ENCODE peak calls at places on chromosomes 4 and X, in four cellular contexts. E, S, P and F are unnamed samples.

GRCh38 chrX:37347420-37347819 is 1.7 kb upstream of the PRRG1 start:
- DNase-seq in E (no peak), S (no peak), P (no peak), F (peak)

GRCh38 chr4:159358226-159358625 is 255.3 kb downstream of the RAPGEF2 start:
- DNase-seq in E (no peak), S (no peak), P (no peak), F (no peak)

GRCh38 chrX:20231598-20231997 is 35.1 kb downstream of the RPS6KA3 start:
- DNase-seq in E (no peak), S (no peak), P (no peak), F (no peak)

GRCh38 chrX:105821471-105822081 is 763 bp upstream of the NRK start:
- DNase-seq in E (peak), S (no peak), P (no peak), F (no peak)

GRCh38 chr4:6926081-6926480 is 16.5 kb downstream of the TBC1D14 start:
- DNase-seq in E (no peak), S (no peak), P (no peak), F (no peak)

GRCh38 chr4:101122019-101122418 is 225.3 kb downstream of the PPP3CA start:
- DNase-seq in E (no peak), S (peak), P (no peak), F (no peak)

GRCh38 chrX:33053001-33053400 is 158.3 kb downstream of the DMD start:
- DNase-seq in E (no peak), S (no peak), P (no peak), F (no peak)

GRCh38 chr4:25161599-25161960 is 1.3 kb upstream of the SEPSECS start:
- DNase-seq in E (no peak), S (no peak), P (no peak), F (no peak)

GRCh38 chr4:184587746-184588145 is 61.5 kb downstream of the CASP3 start:
- DNase-seq in E (no peak), S (no peak), P (no peak), F (no peak)

GRCh38 chr4:184588893-184589292 is 60.4 kb downstream of the CASP3 start:
- DNase-seq in E (no peak), S (no peak), P (no peak), F (no peak)

GRCh38 chr4:184583738-184584502 is 65.3 kb downstream of the CASP3 start:
- DNase-seq in E (no peak), S (no peak), P (no peak), F (no peak)
- TF ChIP-seq RNF2 in E (no peak), S (no peak), P (no peak), F (no peak)

DNA sequence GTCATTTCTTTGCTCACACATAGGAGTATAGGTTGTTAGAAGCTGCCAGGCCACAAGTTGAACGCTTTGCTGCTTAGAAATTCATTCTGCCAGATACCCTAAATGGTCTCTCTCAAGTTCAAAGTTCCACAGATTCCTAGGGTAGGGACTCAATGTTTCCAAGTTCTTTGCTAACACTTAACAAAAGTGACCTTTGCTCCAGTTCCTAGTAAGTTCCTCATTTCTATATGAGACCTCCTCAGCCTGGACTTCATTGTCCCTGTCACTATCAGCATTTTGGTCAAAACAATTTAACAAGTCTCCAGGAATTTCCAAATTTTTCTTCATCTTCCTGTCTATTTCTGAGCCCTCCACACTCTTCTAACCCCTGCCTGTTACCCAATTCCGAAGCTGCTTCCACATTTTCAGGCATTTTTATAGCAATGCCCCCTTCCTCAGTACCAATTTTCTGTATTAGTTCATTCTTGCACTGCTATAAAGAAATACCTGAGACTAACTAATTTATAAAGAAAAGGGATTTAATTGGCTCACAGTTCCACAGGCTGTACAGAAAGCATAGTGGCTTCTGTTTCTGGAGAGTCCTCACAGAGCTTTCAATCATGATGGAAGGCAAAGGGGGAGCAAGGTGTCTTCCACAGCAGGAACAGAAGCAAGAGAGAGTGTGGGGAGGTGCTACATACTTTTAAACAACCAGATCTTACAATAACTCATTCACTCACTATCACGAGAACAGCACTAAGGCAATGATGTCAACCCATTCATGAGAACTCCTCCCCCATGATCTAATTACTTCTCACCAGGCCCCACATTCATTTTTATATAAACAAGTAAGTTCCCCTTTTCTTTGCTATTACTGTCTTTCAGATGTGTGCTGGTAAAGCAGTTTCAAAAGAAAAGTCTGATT is 11.5 kb upstream of the TLR1 start:
- DNase-seq in E (no peak), S (no peak), P (no peak), F (no peak)
- TF ChIP-seq RNF2 in E (no peak), S (no peak), P (no peak), F (no peak)

DNA sequence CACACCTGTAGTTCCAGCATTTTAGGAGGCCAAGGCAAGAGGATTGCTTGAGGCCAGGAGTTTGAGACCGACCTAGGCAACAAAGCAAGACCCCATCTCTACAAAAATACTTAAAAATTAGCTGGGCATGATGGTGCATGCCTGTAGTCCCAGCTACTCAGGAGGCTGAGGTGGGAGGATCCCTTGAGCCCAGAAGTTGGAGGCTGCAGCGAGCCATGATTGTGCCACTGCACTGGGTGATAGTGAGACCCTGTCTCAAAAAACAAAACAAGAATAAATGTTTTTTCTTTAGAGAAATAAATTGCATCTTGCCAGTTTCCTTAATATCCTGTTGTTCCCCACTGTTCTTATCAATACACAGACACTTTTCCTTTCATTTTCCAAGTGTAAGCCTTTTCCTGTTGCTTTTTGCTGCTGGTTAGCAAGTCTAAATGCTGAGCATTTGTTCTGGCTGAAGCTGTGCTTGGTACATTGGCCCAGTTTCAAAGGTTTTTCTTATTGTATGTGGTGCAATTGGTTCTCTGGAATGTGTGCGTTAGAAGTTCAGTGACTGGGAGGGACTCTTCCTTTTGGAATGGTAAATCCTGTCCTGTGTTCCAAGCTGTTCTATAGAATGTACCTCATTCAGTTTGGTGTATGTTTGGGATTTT is 98.2 kb downstream of the AFF1 start:
- DNase-seq in E (no peak), S (no peak), P (no peak), F (peak)
- TF ChIP-seq RNF2 in E (no peak), S (no peak), P (no peak), F (no peak)

GRCh38 chr4:155039162-155039561 is 169.3 kb upstream of the NPY2R start:
- DNase-seq in E (no peak), S (no peak), P (no peak), F (no peak)

GRCh38 chr4:155042014-155042413 is 166.4 kb upstream of the NPY2R start:
- DNase-seq in E (no peak), S (no peak), P (no peak), F (no peak)

GRCh38 chr4:155037031-155037430 is 171.4 kb upstream of the NPY2R start:
- DNase-seq in E (no peak), S (no peak), P (no peak), F (no peak)

GRCh38 chr4:155040031-155040430 is 168.4 kb upstream of the NPY2R start:
- DNase-seq in E (no peak), S (no peak), P (no peak), F (no peak)

GRCh38 chr4:155038459-155038858 is 170.0 kb upstream of the NPY2R start:
- DNase-seq in E (no peak), S (no peak), P (no peak), F (no peak)
- TF ChIP-seq RNF2 in E (no peak), S (no peak), P (no peak), F (no peak)